ENCODE peak calls at places on chromosome 10, in eight cellular contexts. V, G, X, M, E, O, T and N are unnamed samples.

GRCh38 chr10:43093423-43094090 is 16.7 kb downstream of the RET start:
- DNase-seq in O (no peak), G (no peak), X (no peak), M (peak), T (no peak), E (peak), V (peak), N (no peak)

GRCh38 chr10:33334839-33335549 is 527 bp upstream of the NRP1 start:
- DNase-seq in M (peak), O (peak), X (peak), G (peak), V (peak), E (peak), T (peak), N (peak)

GRCh38 chr10:31374146-31374696 is 55.2 kb downstream of the ZEB1 start:
- DNase-seq in X (no peak), O (no peak), E (peak), V (peak), G (no peak), T (no peak), M (no peak), N (no peak)

GRCh38 chr10:123087786-123088185 is 48.0 kb upstream of the HMX3 start:
- DNase-seq in G (no peak), T (no peak), X (no peak), M (no peak), O (no peak), V (no peak), E (no peak), N (no peak)

GRCh38 chr10:510415-510881 is 179.0 kb downstream of the DIP2C start:
- DNase-seq in E (peak), T (no peak), X (peak), V (no peak), M (peak), G (peak), O (no peak), N (no peak)

GRCh38 chr10:30068482-30069223 is 9.3 kb upstream of the JCAD start:
- DNase-seq in E (no peak), X (no peak), O (no peak), M (no peak), T (no peak), V (no peak), G (no peak), N (no peak)

GRCh38 chr10:78770167-78771090 is 298.3 kb upstream of the ZMIZ1 start:
- DNase-seq in E (no peak), T (no peak), V (no peak), O (no peak), X (no peak), G (no peak), M (no peak), N (no peak)

GRCh38 chr10:104925232-104925851 is 284.3 kb downstream of the SORCS3 start:
- DNase-seq in O (peak), X (peak), M (peak), E (no peak), T (no peak), V (peak), G (no peak), N (peak)

GRCh38 chr10:36538945-36539586 is 586.3 kb upstream of the ANKRD30A start:
- DNase-seq in M (no peak), E (peak), V (peak), O (no peak), X (no peak), T (no peak), G (no peak), N (no peak)

GRCh38 chr10:13195016-13195415 is 33.7 kb downstream of the MCM10 start:
- DNase-seq in V (no peak), O (no peak), T (no peak), M (no peak), X (no peak), G (no peak), E (peak), N (no peak)

GRCh38 chr10:124152139-124152780 is 58.9 kb upstream of the CHST15 start:
- DNase-seq in O (peak), T (no peak), M (peak), E (peak), G (peak), X (peak), V (peak), N (no peak)

GRCh38 chr10:113479346-113480080 is 73.3 kb upstream of the HABP2 start:
- DNase-seq in O (no peak), M (no peak), T (no peak), V (no peak), G (no peak), E (no peak), X (no peak), N (no peak)
- TF ChIP-seq POLR2A in O (no peak), M (no peak), T (no peak), V (no peak), G (no peak), E (no peak), X (no peak), N (no peak)

GRCh38 chr10:22022257-22023051 is 18.9 kb upstream of the DNAJC1 start:
- DNase-seq in V (no peak), O (peak), T (no peak), G (no peak), X (peak), E (no peak), M (no peak), N (no peak)
- TF ChIP-seq POLR2A in V (no peak), O (no peak), T (no peak), G (no peak), X (no peak), E (no peak), M (no peak), N (no peak)

DNA sequence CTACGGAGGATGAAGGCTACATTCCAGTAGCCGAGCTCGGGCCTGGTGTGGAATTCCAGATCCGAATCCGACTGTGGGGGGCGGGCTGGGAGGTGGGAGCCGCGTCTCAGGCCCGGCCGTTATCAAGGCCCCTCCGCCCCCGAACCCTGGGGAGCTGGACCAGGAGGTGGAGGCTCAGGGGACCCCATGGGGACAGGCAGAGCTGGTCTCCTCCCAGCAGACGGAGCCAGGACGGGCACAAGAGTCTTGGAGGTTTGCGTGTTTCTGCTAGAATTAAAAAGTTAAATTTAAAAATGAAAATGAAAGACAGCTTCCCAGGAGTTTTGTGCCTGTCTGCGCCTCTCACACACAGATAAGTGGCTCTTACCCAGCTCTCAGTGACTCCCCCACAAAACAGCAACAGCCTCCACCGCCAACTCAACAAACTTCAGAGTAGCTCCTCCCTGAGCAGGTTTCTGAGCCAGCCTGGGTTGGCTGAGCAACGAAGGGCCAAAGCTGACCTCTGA is 5.1 kb upstream of the UTF1 start:
- DNase-seq in O (no peak), V (no peak), E (no peak), M (no peak), T (no peak), X (no peak), G (no peak), N (no peak)
- TF ChIP-seq POLR2A in O (no peak), V (no peak), E (no peak), M (no peak), T (no peak), X (no peak), G (no peak), N (no peak)

DNA sequence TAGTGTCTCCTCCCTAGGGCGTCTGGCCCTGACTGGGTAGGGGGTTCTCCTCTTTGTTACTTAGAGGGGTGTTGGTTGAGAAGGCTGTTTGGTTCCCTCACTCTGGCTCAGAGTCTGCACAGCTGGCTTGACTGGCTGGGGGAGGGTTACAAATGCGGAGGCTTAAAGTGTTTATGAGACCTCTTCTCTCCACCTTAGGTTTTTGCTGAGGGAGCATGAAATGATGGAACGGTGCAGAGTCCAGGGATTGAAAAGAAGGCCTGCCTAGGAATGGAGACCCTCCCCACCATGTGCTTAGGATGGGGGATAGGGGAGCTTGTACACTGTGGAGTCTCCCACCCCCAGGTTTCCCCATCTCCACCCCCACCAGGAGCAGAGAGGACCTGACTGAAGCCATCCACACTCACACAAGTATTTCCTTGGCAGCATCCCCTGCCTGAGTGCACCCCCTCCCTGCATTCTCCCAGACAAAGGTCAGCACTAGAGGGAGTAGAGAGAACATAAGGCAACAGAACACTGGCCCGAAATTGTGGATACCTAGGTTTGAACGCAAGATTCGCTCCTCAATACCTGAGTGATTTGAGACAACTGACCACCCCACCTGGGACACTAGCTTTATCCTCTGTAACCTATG is 1.7 kb upstream of the LDB1 start:
- DNase-seq in X (no peak), G (peak), O (no peak), E (peak), M (no peak), T (no peak), V (no peak), N (no peak)
- TF ChIP-seq POLR2A in X (no peak), G (no peak), O (no peak), E (no peak), M (no peak), T (no peak), V (no peak), N (no peak)

DNA sequence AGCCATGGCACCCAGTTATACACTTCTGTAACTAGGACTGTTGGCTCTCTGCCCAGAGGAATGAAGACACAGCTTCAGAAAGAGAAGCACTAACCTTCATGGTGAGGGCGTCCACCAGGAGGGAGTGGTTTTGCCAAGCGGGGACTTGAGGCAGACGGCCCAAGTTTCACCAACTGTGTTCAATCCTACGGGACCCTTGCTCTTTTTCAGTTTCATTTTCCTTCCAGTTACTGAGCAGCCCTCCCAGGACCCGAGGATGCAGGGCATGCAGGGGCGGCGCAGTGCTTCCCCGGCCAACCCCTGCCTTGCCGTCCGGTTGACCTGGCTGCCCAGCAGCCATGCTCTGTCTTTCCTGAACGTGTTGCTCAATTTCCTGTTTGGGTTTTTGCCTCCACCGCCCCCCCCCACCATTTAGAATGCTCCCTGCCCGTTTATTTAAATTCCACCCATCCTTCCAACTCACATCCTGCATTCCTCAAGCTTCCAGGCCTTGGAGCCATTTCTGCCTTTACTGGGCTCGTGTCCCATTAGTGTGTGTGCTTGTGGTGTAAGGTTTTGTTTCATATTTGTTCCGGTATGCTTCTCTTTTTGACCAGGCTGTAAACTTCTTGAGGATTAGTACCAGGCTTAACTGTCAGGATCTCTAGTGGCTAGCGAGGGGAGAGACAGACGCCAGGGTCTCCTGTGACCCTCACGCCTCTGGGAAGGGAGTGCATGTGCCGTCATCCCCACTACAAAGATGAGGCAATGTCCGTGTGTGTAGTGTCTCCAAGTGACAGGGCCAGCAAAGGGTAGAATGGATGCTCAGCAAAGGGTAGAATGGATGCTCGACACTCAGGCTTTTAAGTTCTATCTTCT is 31.6 kb downstream of the IL15RA start:
- DNase-seq in X (peak), T (no peak), G (peak), M (peak), O (peak), E (peak), V (no peak), N (no peak)
- TF ChIP-seq POLR2A in X (no peak), T (no peak), G (no peak), M (no peak), O (no peak), E (peak), V (no peak), N (peak)

DNA sequence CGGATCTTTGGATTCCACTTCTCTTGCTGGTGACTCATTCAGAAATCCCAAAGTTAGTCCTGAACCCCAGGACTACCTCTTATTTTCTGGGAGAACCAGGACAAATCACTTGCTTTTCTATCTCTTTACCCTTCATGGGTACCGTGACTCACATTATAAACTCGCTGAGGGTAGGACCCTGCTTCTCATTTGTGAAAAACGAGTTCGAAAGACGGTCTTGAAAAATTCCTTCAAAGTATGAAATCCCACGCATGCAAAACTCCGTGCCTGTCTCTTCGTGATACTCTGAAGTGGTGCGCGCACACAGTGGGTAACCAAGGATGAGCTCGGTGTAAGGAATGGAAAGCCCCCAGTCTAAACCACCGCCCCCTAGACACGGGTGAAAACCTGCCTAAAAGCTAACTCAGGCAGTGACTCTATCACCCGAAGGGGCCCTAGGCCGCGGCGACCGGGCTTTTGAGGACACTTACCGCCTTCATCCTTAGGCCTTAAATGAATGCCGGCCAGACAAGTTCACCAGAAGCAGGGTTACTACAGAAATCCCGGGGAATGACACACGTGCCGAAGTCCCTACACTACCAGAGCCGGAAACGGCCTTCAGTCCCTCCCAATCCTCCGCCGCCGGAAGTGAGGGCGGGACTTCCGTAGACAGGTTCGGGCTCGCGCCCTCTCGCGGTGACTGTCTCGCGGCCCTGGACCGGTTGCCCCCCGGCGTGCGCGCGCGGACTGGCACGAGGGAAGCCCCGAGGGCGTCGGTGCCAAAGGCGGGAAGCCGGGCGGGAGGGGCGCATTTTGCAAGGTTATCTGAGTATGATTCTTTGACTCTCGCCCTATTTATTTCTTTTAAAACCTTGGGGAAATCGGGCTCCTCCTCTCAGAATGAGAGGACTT is at the start of gene NOC3L:
- DNase-seq in G (peak), X (peak), E (peak), T (peak), M (peak), V (peak), O (peak), N (peak)
- TF ChIP-seq POLR2A in G (no peak), X (peak), E (peak), T (peak), M (peak), V (peak), O (no peak), N (no peak)

GRCh38 chr10:95377950-95378349 is 87.1 kb upstream of the PDLIM1 start:
- DNase-seq in T (no peak), E (no peak), G (no peak), X (no peak), O (no peak), V (no peak), M (no peak), N (no peak)

GRCh38 chr10:95374597-95375209 is 83.9 kb upstream of the PDLIM1 start:
- DNase-seq in T (peak), X (peak), V (peak), M (peak), E (peak), O (peak), G (peak), N (peak)

GRCh38 chr10:95373660-95374059 is 82.9 kb upstream of the PDLIM1 start:
- DNase-seq in X (no peak), V (no peak), T (no peak), O (no peak), G (no peak), E (no peak), M (no peak), N (no peak)

GRCh38 chr10:95375418-95375817 is 84.6 kb upstream of the PDLIM1 start:
- DNase-seq in M (no peak), X (no peak), O (no peak), V (no peak), E (no peak), G (no peak), T (no peak), N (no peak)
- TF ChIP-seq POLR2A in M (no peak), X (no peak), O (no peak), V (no peak), E (no peak), G (no peak), T (no peak), N (no peak)